ENCODE peak calls at places on chromosome 1, in ten cellular contexts. K is left ventricle myocardium superior, Q is NCI-H1105 treated with DMSO at 0.1 percent for 48 hours, C is neural progenitor cell, W is RWPE1, G is uterus, N is NT2/D1, O is COR-L47, E is fibroblast of the conjunctiva, M is amniotic epithelial cell. Z is an unnamed sample.

GRCh38 chr1:229365574-229365973 is 22.7 kb upstream of the CCSAP start:
- DNase-seq in K (no peak), Q (no peak), C (no peak), W (no peak), G (no peak), N (no peak), O (no peak), E (no peak), M (no peak), Z (no peak)

GRCh38 chr1:190708418-190709057 is 230.9 kb upstream of the BRINP3 start:
- DNase-seq in K (no peak), Q (no peak), C (no peak), W (no peak), G (no peak), N (no peak), O (no peak), E (no peak), M (no peak), Z (no peak)

GRCh38 chr1:183349201-183349711 is 68.9 kb downstream of the NMNAT2 start:
- DNase-seq in K (no peak), Q (no peak), C (peak; percentile 41), W (no peak), G (no peak), N (peak; percentile 80), O (no peak), E (peak; percentile 4), M (peak; percentile 19), Z (peak; percentile 78)

GRCh38 chr1:35047188-35047858 is 15.6 kb upstream of the ZMYM6 start:
- DNase-seq in K (no peak), Q (no peak), C (no peak), W (peak; percentile 24), G (no peak), N (no peak), O (no peak), E (peak; percentile 14), M (peak; percentile 99), Z (peak; percentile 69)

GRCh38 chr1:158019177-158019868 is 25.9 kb downstream of the KIRREL1 start:
- DNase-seq in K (no peak), Q (no peak), C (peak; percentile 82), W (peak; percentile 79), G (peak; percentile 70), N (peak; percentile 97), O (no peak), E (peak; percentile 80), M (peak; percentile 95), Z (peak; percentile 91)

GRCh38 chr1:244027491-244027890 is 23.6 kb upstream of the ZBTB18 start:
- DNase-seq in K (no peak), Q (no peak), C (no peak), W (no peak), G (no peak), N (no peak), O (no peak), E (no peak), M (no peak), Z (no peak)

GRCh38 chr1:231335663-231336602 is 1.7 kb downstream of the EXOC8 start:
- DNase-seq in K (no peak), Q (peak; percentile 21), C (no peak), W (no peak), G (no peak), N (no peak), O (no peak), E (no peak), M (peak; percentile 30), Z (no peak)

GRCh38 chr1:167938083-167938482 is 1.2 kb upstream of the MPC2 start:
- DNase-seq in K (no peak), Q (peak; percentile 9), C (no peak), W (no peak), G (no peak), N (no peak), O (no peak), E (no peak), M (no peak), Z (no peak)